ENCODE peak calls at places on chromosomes 6 and 20, in nine cellular contexts. One of them, this sample, is unnamed.
A peak's percentile ranks its signal among the peaks of the same experiment; 100 is the strongest.

GRCh38 chr6:20325641-20326421 is 75.8 kb upstream of the E2F3 start:
- DNase-seq in OCI-LY7: no peak
- DNase-seq in kidney: no peak
- DNase-seq in adrenal gland: no peak
- DNase-seq in heart left ventricle: no peak
- DNase-seq in uterus: no peak
- DNase-seq in astrocyte: no peak
- DNase-seq in sigmoid colon: no peak
- DNase-seq in heart right ventricle: no peak
- DNase-seq in this sample: no peak

GRCh38 chr6:130377911-130378310 is 12.1 kb downstream of the TMEM200A start:
- DNase-seq in astrocyte: no peak
- DNase-seq in kidney: no peak
- DNase-seq in adrenal gland: no peak
- DNase-seq in heart right ventricle: no peak
- DNase-seq in sigmoid colon: no peak
- DNase-seq in OCI-LY7: no peak
- DNase-seq in uterus: no peak
- DNase-seq in heart left ventricle: no peak
- DNase-seq in this sample: no peak

GRCh38 chr20:35541118-35541782 is 628 bp upstream of the ERGIC3 start:
- DNase-seq in sigmoid colon: no peak
- DNase-seq in astrocyte: no peak
- DNase-seq in heart left ventricle: no peak
- DNase-seq in adrenal gland: no peak
- DNase-seq in kidney: no peak
- DNase-seq in uterus: no peak
- DNase-seq in OCI-LY7: no peak
- DNase-seq in heart right ventricle: no peak
- DNase-seq in this sample: no peak

GRCh38 chr6:163320804-163321203 is 93.7 kb upstream of the QKI start:
- DNase-seq in adrenal gland: no peak
- DNase-seq in OCI-LY7: no peak
- DNase-seq in sigmoid colon: no peak
- DNase-seq in heart left ventricle: no peak
- DNase-seq in kidney: no peak
- DNase-seq in heart right ventricle: no peak
- DNase-seq in astrocyte: no peak
- DNase-seq in uterus: no peak
- DNase-seq in this sample: no peak

GRCh38 chr6:18978330-18979128 is 591.4 kb downstream of the RNF144B start:
- DNase-seq in sigmoid colon: no peak
- DNase-seq in heart right ventricle: no peak
- DNase-seq in astrocyte: peak; percentile 51
- DNase-seq in adrenal gland: no peak
- DNase-seq in kidney: no peak
- DNase-seq in heart left ventricle: peak; percentile 15
- DNase-seq in uterus: no peak
- DNase-seq in OCI-LY7: no peak
- DNase-seq in this sample: no peak

GRCh38 chr6:28334272-28335039 is 1.5 kb downstream of the ZSCAN31 start:
- DNase-seq in OCI-LY7: no peak
- DNase-seq in sigmoid colon: no peak
- DNase-seq in heart right ventricle: no peak
- DNase-seq in adrenal gland: no peak
- DNase-seq in kidney: no peak
- DNase-seq in uterus: no peak
- DNase-seq in astrocyte: no peak
- DNase-seq in heart left ventricle: no peak
- DNase-seq in this sample: no peak

GRCh38 chr6:69988458-69989126 is 122.2 kb downstream of the COL19A1 start:
- DNase-seq in adrenal gland: no peak
- DNase-seq in sigmoid colon: no peak
- DNase-seq in OCI-LY7: no peak
- DNase-seq in heart right ventricle: no peak
- DNase-seq in uterus: no peak
- DNase-seq in kidney: no peak
- DNase-seq in astrocyte: no peak
- DNase-seq in heart left ventricle: no peak
- DNase-seq in this sample: no peak

GRCh38 chr20:12331236-12331635 is 413.5 kb downstream of the BTBD3 start:
- DNase-seq in kidney: no peak
- DNase-seq in OCI-LY7: no peak
- DNase-seq in uterus: no peak
- DNase-seq in astrocyte: no peak
- DNase-seq in adrenal gland: no peak
- DNase-seq in heart left ventricle: no peak
- DNase-seq in heart right ventricle: no peak
- DNase-seq in sigmoid colon: no peak
- DNase-seq in this sample: no peak

GRCh38 chr6:1388081-1388926 is 1.1 kb upstream of the FOXF2 start:
- DNase-seq in OCI-LY7: no peak
- DNase-seq in astrocyte: no peak
- DNase-seq in kidney: peak; percentile 57
- DNase-seq in adrenal gland: no peak
- DNase-seq in heart left ventricle: no peak
- DNase-seq in uterus: no peak
- DNase-seq in heart right ventricle: no peak
- DNase-seq in sigmoid colon: no peak
- DNase-seq in this sample: no peak

GRCh38 chr6:1390071-1390804 is 862 bp downstream of the FOXF2 start:
- DNase-seq in sigmoid colon: no peak
- DNase-seq in heart right ventricle: no peak
- DNase-seq in uterus: no peak
- DNase-seq in kidney: peak; percentile 78
- DNase-seq in astrocyte: peak; percentile 37
- DNase-seq in OCI-LY7: no peak
- DNase-seq in adrenal gland: no peak
- DNase-seq in heart left ventricle: no peak
- DNase-seq in this sample: no peak

GRCh38 chr6:1387632-1388031 is 1.7 kb upstream of the FOXF2 start:
- DNase-seq in uterus: no peak
- DNase-seq in OCI-LY7: no peak
- DNase-seq in sigmoid colon: no peak
- DNase-seq in adrenal gland: no peak
- DNase-seq in heart right ventricle: no peak
- DNase-seq in astrocyte: no peak
- DNase-seq in heart left ventricle: no peak
- DNase-seq in kidney: no peak
- DNase-seq in this sample: no peak

GRCh38 chr6:1389791-1390070 is 355 bp downstream of the FOXF2 start:
- DNase-seq in heart right ventricle: no peak
- DNase-seq in kidney: no peak
- DNase-seq in uterus: no peak
- DNase-seq in OCI-LY7: no peak
- DNase-seq in adrenal gland: no peak
- DNase-seq in sigmoid colon: no peak
- DNase-seq in astrocyte: no peak
- DNase-seq in heart left ventricle: no peak
- DNase-seq in this sample: no peak

DNA sequence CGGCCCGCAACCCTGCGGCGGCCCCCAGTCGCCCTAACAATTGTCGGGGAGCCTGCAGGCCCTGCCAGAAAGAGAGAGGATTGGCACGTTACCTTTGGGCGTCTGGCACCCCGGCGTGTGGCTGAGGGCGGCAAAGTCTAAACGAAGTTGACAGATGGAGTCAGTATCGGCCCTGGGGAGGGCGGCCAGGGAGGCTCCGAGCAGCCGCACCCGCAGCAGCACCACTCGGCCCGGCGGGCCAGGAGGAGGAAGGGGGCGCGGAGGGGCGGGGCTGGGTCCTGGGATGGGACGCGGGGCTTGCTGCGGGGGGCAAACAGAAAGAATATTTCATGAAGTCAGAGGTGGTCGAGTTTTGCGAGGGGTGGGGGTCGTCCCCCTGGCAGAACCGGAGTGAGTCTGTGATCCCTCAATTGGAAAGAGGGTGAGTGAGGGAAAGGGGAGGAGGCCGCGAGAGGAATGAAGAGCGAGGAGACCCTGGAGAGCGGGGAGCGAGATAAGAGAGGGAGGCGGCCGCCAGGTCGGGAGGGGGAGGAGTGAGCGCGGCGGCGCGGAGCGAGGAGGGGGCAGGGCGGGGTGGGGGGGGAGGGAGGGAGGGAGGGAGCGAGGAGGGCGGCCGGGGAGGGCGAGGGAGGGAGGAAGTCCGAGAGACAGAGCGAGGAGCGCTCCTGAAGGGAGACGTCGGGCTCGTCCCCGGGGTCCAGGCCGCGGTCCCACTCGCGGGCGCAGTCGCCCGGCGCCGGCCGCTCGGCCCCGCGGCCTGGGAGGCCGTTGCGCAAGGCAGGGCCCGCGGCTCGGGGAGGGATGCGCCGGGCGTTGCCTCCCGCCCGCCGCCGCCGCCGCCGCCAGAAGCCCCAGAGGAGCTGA is at the start of gene FOXF2:
- DNase-seq in uterus: no peak
- DNase-seq in kidney: peak; percentile 64
- DNase-seq in OCI-LY7: no peak
- DNase-seq in sigmoid colon: peak; percentile 85
- DNase-seq in adrenal gland: no peak
- DNase-seq in astrocyte: no peak
- DNase-seq in heart right ventricle: no peak
- DNase-seq in heart left ventricle: no peak
- DNase-seq in this sample: no peak
- H3K4me3 ChIP-seq in uterus: peak within 1 kb of the TSS; percentile 26
- H3K4me3 ChIP-seq in kidney: no peak within 1 kb of the TSS
- H3K4me3 ChIP-seq in OCI-LY7: no peak within 1 kb of the TSS
- H3K4me3 ChIP-seq in sigmoid colon: peak within 1 kb of the TSS; percentile 66
- H3K4me3 ChIP-seq in adrenal gland: no peak within 1 kb of the TSS
- H3K4me3 ChIP-seq in astrocyte: peak within 1 kb of the TSS; percentile 39
- H3K4me3 ChIP-seq in heart right ventricle: peak within 1 kb of the TSS; percentile 40
- H3K4me3 ChIP-seq in heart left ventricle: peak within 1 kb of the TSS; percentile 56
- H3K4me3 ChIP-seq in this sample: peak within 1 kb of the TSS; percentile 49

GRCh38 chr6:71258078-71258866 is 30.3 kb upstream of the OGFRL1 start:
- DNase-seq in kidney: no peak
- DNase-seq in OCI-LY7: no peak
- DNase-seq in uterus: no peak
- DNase-seq in sigmoid colon: no peak
- DNase-seq in astrocyte: no peak
- DNase-seq in heart right ventricle: no peak
- DNase-seq in adrenal gland: no peak
- DNase-seq in heart left ventricle: no peak
- DNase-seq in this sample: no peak

GRCh38 chr6:71252407-71252806 is 36.2 kb upstream of the OGFRL1 start:
- DNase-seq in sigmoid colon: no peak
- DNase-seq in kidney: no peak
- DNase-seq in heart right ventricle: no peak
- DNase-seq in adrenal gland: no peak
- DNase-seq in heart left ventricle: no peak
- DNase-seq in uterus: no peak
- DNase-seq in OCI-LY7: no peak
- DNase-seq in astrocyte: no peak
- DNase-seq in this sample: no peak

GRCh38 chr6:71252960-71253359 is 35.7 kb upstream of the OGFRL1 start:
- DNase-seq in adrenal gland: no peak
- DNase-seq in astrocyte: no peak
- DNase-seq in uterus: no peak
- DNase-seq in OCI-LY7: no peak
- DNase-seq in heart left ventricle: no peak
- DNase-seq in kidney: no peak
- DNase-seq in heart right ventricle: no peak
- DNase-seq in sigmoid colon: no peak
- DNase-seq in this sample: no peak

GRCh38 chr6:71250050-71250689 is 38.4 kb upstream of the OGFRL1 start:
- DNase-seq in adrenal gland: no peak
- DNase-seq in astrocyte: peak; percentile 74
- DNase-seq in kidney: no peak
- DNase-seq in heart right ventricle: no peak
- DNase-seq in heart left ventricle: peak; percentile 17
- DNase-seq in sigmoid colon: no peak
- DNase-seq in OCI-LY7: peak; percentile 59
- DNase-seq in uterus: no peak
- DNase-seq in this sample: no peak

DNA sequence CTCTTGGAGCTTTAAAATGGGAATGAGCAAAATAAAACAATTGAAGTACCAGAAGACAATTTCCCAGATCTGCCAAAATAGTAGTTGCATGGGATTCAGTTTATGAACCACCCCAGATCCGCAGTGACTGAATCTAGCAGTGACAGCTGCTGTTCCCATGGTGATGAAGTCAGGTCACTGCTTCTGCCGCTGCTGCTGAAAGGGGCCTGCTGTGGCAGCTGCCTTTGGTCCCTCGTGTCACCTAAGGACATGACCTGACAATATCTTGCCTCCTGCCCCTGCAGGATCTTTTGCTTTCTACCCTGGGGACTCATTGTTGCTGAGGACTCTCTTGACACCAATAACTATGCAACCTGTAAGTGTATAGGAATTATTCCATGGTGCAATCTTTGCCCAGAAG is 34.3 kb upstream of the OGFRL1 start:
- DNase-seq in uterus: no peak
- DNase-seq in heart left ventricle: peak; percentile 39
- DNase-seq in sigmoid colon: no peak
- DNase-seq in adrenal gland: no peak
- DNase-seq in kidney: no peak
- DNase-seq in astrocyte: no peak
- DNase-seq in OCI-LY7: peak; percentile 28
- DNase-seq in heart right ventricle: no peak
- DNase-seq in this sample: no peak
- H3K4me1 ChIP-seq in uterus: no peaks in the 10 kb centered on the region
- H3K4me1 ChIP-seq in heart left ventricle: peaks cover 19% of the 10 kb centered on the region
- H3K4me1 ChIP-seq in sigmoid colon: peaks cover 8% of the 10 kb centered on the region
- H3K4me1 ChIP-seq in adrenal gland: peaks cover 13% of the 10 kb centered on the region
- H3K4me1 ChIP-seq in kidney: no peaks in the 10 kb centered on the region
- H3K4me1 ChIP-seq in astrocyte: peaks cover 15% of the 10 kb centered on the region
- H3K4me1 ChIP-seq in OCI-LY7: peaks cover 52% of the 10 kb centered on the region
- H3K4me1 ChIP-seq in heart right ventricle: no peaks in the 10 kb centered on the region
- H3K4me1 ChIP-seq in this sample: no peaks in the 10 kb centered on the region

DNA sequence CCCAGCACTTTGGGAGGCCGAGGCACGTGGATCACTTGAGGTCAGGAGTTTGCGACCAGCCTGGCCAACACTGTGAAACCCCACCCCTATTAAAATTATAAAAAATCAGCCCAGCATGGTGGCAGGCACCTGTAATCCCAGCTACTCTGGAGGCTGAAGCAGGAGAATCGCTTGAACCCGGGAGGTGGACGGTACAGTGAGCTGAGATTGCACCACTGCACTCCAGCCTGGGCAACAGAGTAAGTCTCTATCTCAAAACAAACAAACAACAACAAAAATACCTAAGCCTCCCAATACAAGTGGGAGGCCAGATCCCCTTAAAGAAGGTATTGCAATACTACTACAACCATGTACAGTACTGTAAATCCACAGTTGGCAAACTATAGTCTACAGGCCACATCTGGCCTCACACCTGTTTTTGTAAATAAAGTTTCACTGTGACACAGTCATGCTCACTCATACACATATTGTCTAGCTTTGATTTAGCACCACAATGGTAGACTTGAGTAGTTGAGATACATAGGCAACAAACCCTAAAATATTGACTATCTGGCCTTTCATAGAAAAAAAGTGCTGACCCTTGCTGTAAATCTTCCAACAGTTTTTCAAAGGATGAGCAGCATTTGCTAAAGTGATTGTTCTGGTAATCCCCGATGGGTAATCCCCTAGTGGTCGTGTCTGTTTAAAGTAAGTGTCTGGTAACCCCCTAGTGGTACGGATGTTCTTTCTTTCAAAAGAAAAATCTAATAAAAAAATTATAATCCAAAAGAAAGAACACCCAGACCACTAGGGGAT is 202.0 kb downstream of the RNGTT start:
- DNase-seq in sigmoid colon: no peak
- DNase-seq in astrocyte: no peak
- DNase-seq in heart left ventricle: no peak
- DNase-seq in adrenal gland: no peak
- DNase-seq in kidney: no peak
- DNase-seq in heart right ventricle: no peak
- DNase-seq in uterus: no peak
- DNase-seq in OCI-LY7: peak; percentile 54
- DNase-seq in this sample: no peak
- H3K4me3 ChIP-seq in sigmoid colon: no peak overlapping the region
- H3K4me3 ChIP-seq in astrocyte: no peak overlapping the region
- H3K4me3 ChIP-seq in heart left ventricle: no peak overlapping the region
- H3K4me3 ChIP-seq in adrenal gland: no peak overlapping the region
- H3K4me3 ChIP-seq in kidney: no peak overlapping the region
- H3K4me3 ChIP-seq in heart right ventricle: no peak overlapping the region
- H3K4me3 ChIP-seq in uterus: no peak overlapping the region
- H3K4me3 ChIP-seq in OCI-LY7: no peak overlapping the region
- H3K4me3 ChIP-seq in this sample: no peak overlapping the region

GRCh38 chr20:32580608-32580969 is 4.5 kb downstream of the NOL4L start:
- DNase-seq in sigmoid colon: no peak
- DNase-seq in kidney: no peak
- DNase-seq in OCI-LY7: no peak
- DNase-seq in heart right ventricle: no peak
- DNase-seq in astrocyte: no peak
- DNase-seq in uterus: no peak
- DNase-seq in heart left ventricle: no peak
- DNase-seq in adrenal gland: no peak
- DNase-seq in this sample: no peak
- H3K4me1 ChIP-seq in sigmoid colon: peaks cover 23% of the 10 kb centered on the region
- H3K4me1 ChIP-seq in kidney: no peaks in the 10 kb centered on the region
- H3K4me1 ChIP-seq in OCI-LY7: peaks cover 24% of the 10 kb centered on the region
- H3K4me1 ChIP-seq in heart right ventricle: no peaks in the 10 kb centered on the region
- H3K4me1 ChIP-seq in astrocyte: no peaks in the 10 kb centered on the region
- H3K4me1 ChIP-seq in uterus: no peaks in the 10 kb centered on the region
- H3K4me1 ChIP-seq in heart left ventricle: peaks cover 34% of the 10 kb centered on the region
- H3K4me1 ChIP-seq in adrenal gland: peaks cover 6% of the 10 kb centered on the region
- H3K4me1 ChIP-seq in this sample: no peaks in the 10 kb centered on the region